ENCODE peak calls at places on chromosomes 5 and 9, in seven cellular contexts. P is upper lobe of right lung; J is activated CD4-positive, CD25-positive, alpha-beta regulatory T cell treated with anti-CD3 and anti-CD28 coated beads, Interleukin-2, amount 50 U/mL, for 16 hours; D is NCI-H345; T is A172; M is memory B cell; I is ELF-1. R is an unnamed sample.

GRCh38 chr5:14587143-14587542 is 5.6 kb downstream of the OTULINL start:
- DNase-seq in J (no peak), T (no peak), M (no peak), D (no peak), P (no peak), I (no peak), R (no peak)

GRCh38 chr9:35907732-35908483 is 1.4 kb upstream of the SPAAR start:
- DNase-seq in J (no peak), D (peak), M (no peak), T (peak), P (peak), I (peak), R (no peak)

GRCh38 chr9:133612051-133612450 is 2.9 kb upstream of the FAM163B start:
- DNase-seq in M (no peak), J (no peak), T (no peak), P (no peak), I (no peak), D (no peak), R (no peak)

GRCh38 chr9:25658587-25658986 is 19.7 kb downstream of the TUSC1 start:
- DNase-seq in D (no peak), J (no peak), M (no peak), P (no peak), T (no peak), I (no peak), R (no peak)

GRCh38 chr5:10762178-10762775 is 1.2 kb upstream of the DAP start:
- DNase-seq in I (peak), M (no peak), J (no peak), P (peak), T (no peak), D (no peak), R (no peak)

GRCh38 chr9:27528278-27528885 is 1.2 kb downstream of the MOB3B start:
- DNase-seq in I (peak), J (no peak), M (peak), D (no peak), P (peak), T (peak), R (no peak)

GRCh38 chr5:171355302-171355724 is 32.3 kb upstream of the NPM1 start:
- DNase-seq in M (peak), I (no peak), J (no peak), T (no peak), D (no peak), P (no peak), R (no peak)

GRCh38 chr5:150448353-150448752 is 1.2 kb downstream of the RPS14 start:
- DNase-seq in D (no peak), T (peak), I (no peak), M (no peak), P (no peak), J (no peak), R (no peak)

GRCh38 chr9:36503172-36504153 is 69.2 kb upstream of the MELK start:
- DNase-seq in D (no peak), J (no peak), I (no peak), T (no peak), P (no peak), M (no peak), R (no peak)

GRCh38 chr9:129023036-129023907 is 4.9 kb downstream of the SH3GLB2 start:
- DNase-seq in M (no peak), I (peak), J (no peak), P (no peak), T (peak), D (no peak), R (peak)

GRCh38 chr5:136802382-136802781 is 437.0 kb upstream of the TRPC7 start:
- DNase-seq in J (no peak), D (peak), P (no peak), M (no peak), I (no peak), T (peak), R (no peak)

GRCh38 chr5:59164041-59164830 is 581.4 kb downstream of the RAB3C start:
- DNase-seq in J (no peak), M (no peak), D (no peak), T (no peak), P (no peak), I (no peak), R (no peak)

GRCh38 chr9:26775405-26775804 is 117.2 kb downstream of the CAAP1 start:
- DNase-seq in T (no peak), P (no peak), D (no peak), M (no peak), J (no peak), I (no peak), R (no peak)

GRCh38 chr5:96507128-96507527 is 74.1 kb upstream of the PCSK1 start:
- DNase-seq in I (no peak), P (no peak), J (no peak), D (no peak), M (no peak), T (no peak), R (no peak)

GRCh38 chr5:83467315-83468044 is 4.1 kb upstream of the VCAN start:
- DNase-seq in D (no peak), I (no peak), M (no peak), P (no peak), J (no peak), T (no peak), R (no peak)

GRCh38 chr9:114004221-114004716 is 73.8 kb downstream of the AMBP start:
- DNase-seq in J (no peak), P (peak), I (no peak), T (no peak), D (no peak), M (no peak), R (no peak)

GRCh38 chr9:98707158-98708102 is 1.3 kb downstream of the GABBR2 start:
- DNase-seq in I (peak), T (peak), J (no peak), D (peak), P (peak), M (no peak), R (peak)

GRCh38 chr5:74069741-74070140 is 443.7 kb downstream of the ARHGEF28 start:
- DNase-seq in T (no peak), J (no peak), I (no peak), D (no peak), M (no peak), P (no peak), R (no peak)

GRCh38 chr5:88660947-88661869 is 221.8 kb downstream of the MEF2C start:
- DNase-seq in I (peak), D (peak), J (no peak), P (peak), T (peak), M (no peak), R (peak)

GRCh38 chr5:137743031-137743640 is 7.2 kb upstream of the KLHL3 start:
- DNase-seq in P (no peak), D (peak), T (peak), J (peak), I (peak), M (peak), R (peak)

GRCh38 chr9:70933318-70933717 is 188.1 kb downstream of the TRPM3 start:
- DNase-seq in P (no peak), J (no peak), T (no peak), M (no peak), D (no peak), I (no peak), R (no peak)

GRCh38 chr5:124195416-124195815 is 551.0 kb downstream of the ZNF608 start:
- DNase-seq in I (no peak), P (no peak), D (no peak), M (no peak), J (no peak), T (no peak), R (no peak)

GRCh38 chr5:51468196-51468595 is 84.9 kb downstream of the ISL1 start:
- DNase-seq in M (no peak), I (no peak), P (no peak), J (no peak), D (no peak), T (no peak), R (no peak)

GRCh38 chr9:87659534-87660419 is 66.1 kb upstream of the CTSL start:
- DNase-seq in P (no peak), T (no peak), J (no peak), M (no peak), I (no peak), D (no peak), R (no peak)

GRCh38 chr9:127090341-127090985 is 32.0 kb downstream of the ANGPTL2 start:
- DNase-seq in T (no peak), M (no peak), P (no peak), J (no peak), D (no peak), I (no peak), R (no peak)

GRCh38 chr9:125233678-125234077 is 7.5 kb downstream of the HSPA5 start:
- DNase-seq in M (no peak), I (peak), P (no peak), J (no peak), D (no peak), T (peak), R (no peak)

GRCh38 chr9:109739760-109740159 is 40.2 kb upstream of the PALM2AKAP2 start:
- DNase-seq in J (no peak), P (no peak), M (no peak), I (no peak), T (no peak), D (no peak), R (no peak)

GRCh38 chr9:128946945-128947422 is 419 bp downstream of the DOLK start:
- DNase-seq in I (no peak), P (no peak), M (no peak), T (no peak), J (no peak), D (peak), R (no peak)

GRCh38 chr5:14184725-14185124 is 41.6 kb downstream of the TRIO start:
- DNase-seq in J (no peak), P (no peak), T (peak), D (no peak), I (no peak), M (no peak), R (no peak)

GRCh38 chr5:112957970-112958773 is 18.4 kb upstream of the DCP2 start:
- DNase-seq in I (no peak), T (peak), D (no peak), M (no peak), J (no peak), P (peak), R (no peak)

GRCh38 chr5:74766348-74766886 is 500 bp downstream of the GFM2 start:
- DNase-seq in D (peak), J (peak), I (peak), P (no peak), T (peak), M (peak), R (peak)

GRCh38 chr5:122077451-122078115 is 476 bp downstream of the LOX start:
- DNase-seq in M (no peak), J (no peak), P (peak), T (peak), I (peak), D (peak), R (peak)

GRCh38 chr9:113381909-113382411 is 5.2 kb upstream of the HDHD3 start:
- DNase-seq in P (peak), T (no peak), M (no peak), I (peak), J (no peak), D (no peak), R (no peak)

R was measured in SHP77 treated with DMSO at 0.1 percent for 48 hours.